ENCODE peak calls at places on chromosomes 2 and 18, in eight cellular contexts. F is HCT116, K is H1, W is IMR-90, Z is K562, U is SK-N-SH, I is HepG2, C is GM12878. A is an unnamed sample.

GRCh38 chr2:132978840-132979239 is 308.8 kb upstream of the LYPD1 start:
- DNase-seq in F (no peak), K (no peak), W (no peak), Z (no peak), U (no peak), I (no peak), C (peak), A (no peak)

GRCh38 chr2:172674034-172674967 is 61.3 kb upstream of the RAPGEF4 start:
- DNase-seq in F (no peak), K (peak), W (no peak), Z (peak), U (no peak), I (no peak), C (no peak), A (no peak)

GRCh38 chr2:108643450-108643849 is 75.8 kb upstream of the RANBP2 start:
- DNase-seq in F (no peak), K (no peak), W (no peak), Z (no peak), U (no peak), I (no peak), C (no peak), A (no peak)

GRCh38 chr2:14678754-14679153 is 46.2 kb downstream of the LRATD1 start:
- DNase-seq in F (no peak), K (no peak), W (no peak), Z (no peak), U (no peak), I (no peak), C (no peak), A (no peak)

GRCh38 chr18:79456105-79456980 is 60.6 kb downstream of the NFATC1 start:
- DNase-seq in F (no peak), K (no peak), W (no peak), Z (no peak), U (no peak), I (no peak), C (no peak), A (no peak)

GRCh38 chr2:96156926-96157648 is 11.8 kb upstream of the DUSP2 start:
- DNase-seq in F (no peak), K (no peak), W (no peak), Z (no peak), U (no peak), I (no peak), C (peak), A (no peak)

GRCh38 chr2:43027496-43027895 is 198.9 kb downstream of the ZFP36L2 start:
- DNase-seq in F (no peak), K (no peak), W (no peak), Z (no peak), U (no peak), I (no peak), C (no peak), A (no peak)

GRCh38 chr18:77733292-77733903 is 483.8 kb downstream of the GALR1 start:
- DNase-seq in F (no peak), K (peak), W (no peak), Z (peak), U (no peak), I (no peak), C (no peak), A (no peak)

GRCh38 chr2:159091381-159091780 is 122.9 kb downstream of the TANC1 start:
- DNase-seq in F (no peak), K (no peak), W (peak), Z (no peak), U (no peak), I (no peak), C (no peak), A (no peak)

GRCh38 chr18:45049548-45050307 is 369.0 kb downstream of the SETBP1 start:
- DNase-seq in F (no peak), K (no peak), W (no peak), Z (no peak), U (no peak), I (no peak), C (no peak), A (no peak)

GRCh38 chr2:154425999-154426398 is 272.5 kb upstream of the KCNJ3 start:
- DNase-seq in F (no peak), K (no peak), W (no peak), Z (no peak), U (peak), I (no peak), C (no peak), A (no peak)

GRCh38 chr2:42775186-42775585 is 11.3 kb upstream of the OXER1 start:
- DNase-seq in F (no peak), K (no peak), W (no peak), Z (no peak), U (no peak), I (no peak), C (no peak), A (no peak)

GRCh38 chr2:20141056-20141762 is 83.7 kb downstream of the SDC1 start:
- DNase-seq in F (peak), K (no peak), W (peak), Z (peak), U (no peak), I (peak), C (no peak), A (peak)

GRCh38 chr18:629303-630150 is 27.9 kb upstream of the TYMS start:
- DNase-seq in F (no peak), K (no peak), W (no peak), Z (peak), U (no peak), I (no peak), C (no peak), A (peak)

GRCh38 chr2:175004980-175005832 is at the start of gene CHN1:
- DNase-seq in F (no peak), K (peak), W (peak), Z (peak), U (peak), I (peak), C (no peak), A (peak)

GRCh38 chr2:235170016-235170415 is 218.2 kb downstream of the SH3BP4 start:
- DNase-seq in F (no peak), K (no peak), W (peak), Z (no peak), U (no peak), I (no peak), C (no peak), A (no peak)

GRCh38 chr2:96176661-96177060 is 31.4 kb upstream of the DUSP2 start:
- DNase-seq in F (no peak), K (no peak), W (no peak), Z (no peak), U (no peak), I (no peak), C (no peak), A (no peak)

GRCh38 chr18:79502785-79503184 is 107.1 kb downstream of the NFATC1 start:
- DNase-seq in F (no peak), K (no peak), W (peak), Z (peak), U (no peak), I (no peak), C (no peak), A (no peak)

GRCh38 chr2:230915297-230915696 is 9.7 kb downstream of the GPR55 start:
- DNase-seq in F (no peak), K (no peak), W (no peak), Z (no peak), U (no peak), I (no peak), C (no peak), A (no peak)

GRCh38 chr2:24317491-24317920 is 42.8 kb downstream of the ITSN2 start:
- DNase-seq in F (no peak), K (no peak), W (peak), Z (no peak), U (peak), I (peak), C (no peak), A (no peak)

GRCh38 chr18:76357585-76358265 is 137.3 kb downstream of the ZNF516 start:
- DNase-seq in F (no peak), K (no peak), W (peak), Z (no peak), U (no peak), I (no peak), C (no peak), A (no peak)

GRCh38 chr18:76358774-76359173 is 136.3 kb downstream of the ZNF516 start:
- DNase-seq in F (no peak), K (no peak), W (no peak), Z (no peak), U (no peak), I (no peak), C (no peak), A (no peak)

GRCh38 chr18:76354348-76354747 is 140.7 kb downstream of the ZNF516 start:
- DNase-seq in F (no peak), K (no peak), W (peak), Z (no peak), U (no peak), I (no peak), C (no peak), A (no peak)

GRCh38 chr18:76357174-76357573 is 137.9 kb downstream of the ZNF516 start:
- DNase-seq in F (no peak), K (no peak), W (no peak), Z (no peak), U (no peak), I (no peak), C (no peak), A (no peak)

GRCh38 chr18:76356666-76357065 is 138.4 kb downstream of the ZNF516 start:
- DNase-seq in F (no peak), K (no peak), W (no peak), Z (no peak), U (no peak), I (no peak), C (no peak), A (no peak)
- TF ChIP-seq RAD21 in F (no peak), K (no peak), W (no peak), Z (no peak), U (no peak), I (no peak), C (no peak), A (no peak)

DNA sequence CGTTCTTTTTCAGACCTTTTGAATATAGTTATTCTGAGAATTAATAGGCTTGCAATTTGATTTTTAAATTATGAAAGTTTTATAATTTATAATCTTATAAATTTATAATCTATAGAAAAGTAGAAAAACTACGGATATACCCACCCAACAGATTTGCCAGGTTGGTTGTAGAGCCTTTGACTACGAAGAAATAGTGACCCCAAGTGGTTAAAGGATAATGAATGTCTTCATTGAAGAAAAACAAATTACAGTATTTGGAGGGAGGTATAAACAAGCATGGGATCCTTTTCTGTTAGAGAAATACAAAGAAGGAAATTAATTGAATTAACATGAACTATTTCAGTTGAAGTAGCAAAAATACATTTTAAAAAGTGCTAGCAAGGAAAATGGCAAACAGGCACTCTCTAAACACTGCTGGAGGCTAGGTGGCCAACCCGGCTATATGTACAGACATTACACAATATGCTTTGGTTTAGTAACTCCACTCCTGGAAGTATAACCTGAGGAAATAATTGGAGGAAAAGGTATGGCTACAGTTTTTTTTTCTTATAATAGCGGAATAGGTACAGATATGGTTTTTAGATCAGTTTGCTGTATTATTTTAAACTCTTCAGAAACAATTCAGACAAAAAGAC is 110.9 kb downstream of the MIB1 start:
- DNase-seq in F (no peak), K (no peak), W (peak), Z (peak), U (peak), I (no peak), C (no peak), A (no peak)
- TF ChIP-seq RAD21 in F (peak), K (peak), W (no peak), Z (peak), U (peak), I (no peak), C (peak), A (no peak)

DNA sequence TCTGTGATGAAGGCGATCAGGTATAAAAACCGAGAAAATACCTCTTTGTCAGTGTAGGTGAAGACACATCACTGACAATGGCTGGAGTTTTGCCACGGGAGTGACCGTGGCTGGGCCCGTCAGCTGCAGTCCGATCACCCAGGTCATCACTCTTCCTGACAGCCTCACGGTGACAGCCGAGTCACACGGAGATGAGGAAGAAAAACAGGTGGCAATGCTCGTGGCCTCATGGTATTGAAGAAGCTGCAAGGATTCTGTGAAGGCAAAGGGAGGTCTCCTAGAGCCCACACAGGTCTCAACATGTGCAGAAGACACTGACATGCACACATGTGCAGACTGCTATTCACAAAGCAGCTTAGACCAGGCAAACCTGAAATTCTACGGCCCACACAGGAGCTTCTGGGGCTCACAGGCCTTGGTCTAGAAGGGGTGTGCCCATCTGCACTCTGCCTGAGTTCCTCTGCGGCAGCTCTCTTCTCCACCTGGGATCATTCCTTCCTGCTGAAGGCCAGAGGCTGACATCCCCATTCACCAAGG is 7.4 kb downstream of the COPS9 start:
- DNase-seq in F (no peak), K (no peak), W (no peak), Z (no peak), U (no peak), I (no peak), C (no peak), A (no peak)
- TF ChIP-seq RAD21 in F (no peak), K (no peak), W (no peak), Z (no peak), U (no peak), I (no peak), C (no peak), A (no peak)

DNA sequence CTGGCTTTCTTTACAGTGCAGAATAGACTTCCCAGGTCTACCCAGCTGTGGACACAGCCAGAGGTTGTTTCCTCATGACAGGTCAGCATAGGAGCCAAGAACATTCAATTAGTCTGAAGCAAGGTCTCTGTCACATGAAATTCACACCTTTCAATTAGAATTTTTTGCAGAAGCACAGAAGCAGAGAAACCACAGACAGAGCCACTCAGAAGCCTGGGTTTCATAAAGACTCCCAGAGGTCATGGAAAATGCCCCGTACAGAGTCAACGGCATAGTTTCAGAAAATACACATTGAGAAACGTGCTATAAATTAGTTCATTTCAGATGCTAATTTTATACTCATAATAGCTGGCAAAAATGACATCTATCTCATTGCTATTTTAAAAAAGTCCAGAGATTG is 87.0 kb upstream of the TMEM200C start:
- DNase-seq in F (no peak), K (no peak), W (no peak), Z (no peak), U (no peak), I (no peak), C (peak), A (no peak)
- TF ChIP-seq RAD21 in F (no peak), K (no peak), W (no peak), Z (no peak), U (no peak), I (no peak), C (peak), A (no peak)

GRCh38 chr2:120486946-120487345 is 141.0 kb downstream of the INHBB start:
- DNase-seq in F (no peak), K (no peak), W (peak), Z (peak), U (no peak), I (peak), C (no peak), A (no peak)
- TF ChIP-seq RAD21 in F (no peak), K (no peak), W (no peak), Z (no peak), U (no peak), I (no peak), C (no peak), A (no peak)

GRCh38 chr2:149686677-149687427 is 99.3 kb upstream of the MMADHC start:
- DNase-seq in F (no peak), K (no peak), W (no peak), Z (no peak), U (peak), I (no peak), C (no peak), A (no peak)

GRCh38 chr2:149686136-149686535 is 98.6 kb upstream of the MMADHC start:
- DNase-seq in F (no peak), K (no peak), W (no peak), Z (no peak), U (no peak), I (no peak), C (no peak), A (no peak)

GRCh38 chr2:149692837-149693518 is 105.4 kb upstream of the MMADHC start:
- DNase-seq in F (no peak), K (no peak), W (peak), Z (no peak), U (no peak), I (no peak), C (no peak), A (no peak)

GRCh38 chr2:149690825-149691224 is 103.2 kb upstream of the MMADHC start:
- DNase-seq in F (no peak), K (no peak), W (no peak), Z (no peak), U (no peak), I (no peak), C (no peak), A (no peak)
- TF ChIP-seq RAD21 in F (no peak), K (no peak), W (no peak), Z (no peak), U (no peak), I (no peak), C (no peak), A (no peak)

GRCh38 chr18:61637319-61637718 is 255.5 kb downstream of the RNF152 start:
- DNase-seq in F (no peak), K (peak), W (no peak), Z (no peak), U (no peak), I (no peak), C (no peak), A (no peak)

GRCh38 chr18:61637905-61638304 is 254.9 kb downstream of the RNF152 start:
- DNase-seq in F (no peak), K (peak), W (no peak), Z (no peak), U (no peak), I (no peak), C (no peak), A (no peak)

GRCh38 chr18:61635901-61636528 is 256.8 kb downstream of the RNF152 start:
- DNase-seq in F (peak), K (peak), W (peak), Z (peak), U (peak), I (peak), C (no peak), A (peak)

GRCh38 chr18:61643884-61644647 is 248.7 kb downstream of the RNF152 start:
- DNase-seq in F (no peak), K (no peak), W (no peak), Z (no peak), U (no peak), I (no peak), C (no peak), A (no peak)

DNA sequence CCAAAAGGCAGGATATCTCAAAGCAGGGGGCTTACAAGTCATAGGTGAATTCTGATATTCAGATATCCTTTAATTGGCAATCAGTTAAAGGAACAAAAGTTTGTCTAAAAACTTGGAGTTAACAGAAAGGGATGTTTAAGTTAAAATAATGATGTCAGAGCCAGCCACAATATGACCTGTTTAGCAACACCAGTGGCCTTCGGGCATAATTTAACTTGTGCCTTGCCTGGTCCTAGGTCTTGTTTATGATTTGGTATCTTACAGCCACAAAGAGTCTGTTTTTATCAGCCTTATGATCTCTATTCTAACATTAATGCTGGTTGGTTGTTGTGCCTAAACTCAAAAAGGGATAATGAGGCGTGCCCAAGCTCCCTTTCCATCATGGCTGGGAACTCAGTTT is 252.9 kb downstream of the RNF152 start:
- DNase-seq in F (no peak), K (no peak), W (peak), Z (no peak), U (no peak), I (no peak), C (no peak), A (no peak)
- TF ChIP-seq RAD21 in F (no peak), K (no peak), W (no peak), Z (no peak), U (no peak), I (no peak), C (no peak), A (no peak)

A was measured in A549.